ENCODE peak calls at places on chromosome 10, in eight cellular contexts. One of them, this sample, is unnamed.

GRCh38 chr10:70162892-70163201 is 7.5 kb downstream of the SAR1A start:
- DNase-seq in ELR: peak
- DNase-seq in stimulated activated CD4-positive, alpha-beta T cell treated with anti-CD3 and anti-CD28 coated beads, Interleukin-2, amount 100 ng/mL, for 24 hours: peak
- DNase-seq in NCI-H2029: no peak
- DNase-seq in NCI-H187: no peak
- DNase-seq in Caki2: no peak
- DNase-seq in NCI-H1105 treated with DMSO at 0.1 percent for 48 hours: no peak
- DNase-seq in brain microvascular endothelial cell: no peak
- DNase-seq in this sample: no peak

GRCh38 chr10:95841711-95842498 is 65.9 kb upstream of the CC2D2B start:
- DNase-seq in ELR: peak
- DNase-seq in stimulated activated CD4-positive, alpha-beta T cell treated with anti-CD3 and anti-CD28 coated beads, Interleukin-2, amount 100 ng/mL, for 24 hours: peak
- DNase-seq in NCI-H2029: peak
- DNase-seq in NCI-H187: no peak
- DNase-seq in Caki2: peak
- DNase-seq in NCI-H1105 treated with DMSO at 0.1 percent for 48 hours: peak
- DNase-seq in brain microvascular endothelial cell: peak
- DNase-seq in this sample: peak

GRCh38 chr10:118804262-118804773 is 49.5 kb upstream of the CACUL1 start:
- DNase-seq in ELR: no peak
- DNase-seq in stimulated activated CD4-positive, alpha-beta T cell treated with anti-CD3 and anti-CD28 coated beads, Interleukin-2, amount 100 ng/mL, for 24 hours: no peak
- DNase-seq in NCI-H2029: no peak
- DNase-seq in NCI-H187: no peak
- DNase-seq in Caki2: no peak
- DNase-seq in NCI-H1105 treated with DMSO at 0.1 percent for 48 hours: no peak
- DNase-seq in brain microvascular endothelial cell: no peak
- DNase-seq in this sample: no peak

GRCh38 chr10:22619111-22619510 is 95.3 kb downstream of the PIP4K2A start:
- DNase-seq in ELR: no peak
- DNase-seq in stimulated activated CD4-positive, alpha-beta T cell treated with anti-CD3 and anti-CD28 coated beads, Interleukin-2, amount 100 ng/mL, for 24 hours: no peak
- DNase-seq in NCI-H2029: no peak
- DNase-seq in NCI-H187: no peak
- DNase-seq in Caki2: no peak
- DNase-seq in NCI-H1105 treated with DMSO at 0.1 percent for 48 hours: no peak
- DNase-seq in brain microvascular endothelial cell: no peak
- DNase-seq in this sample: no peak

GRCh38 chr10:76308946-76309529 is 877.6 kb downstream of the LRMDA start:
- DNase-seq in ELR: no peak
- DNase-seq in stimulated activated CD4-positive, alpha-beta T cell treated with anti-CD3 and anti-CD28 coated beads, Interleukin-2, amount 100 ng/mL, for 24 hours: no peak
- DNase-seq in NCI-H2029: no peak
- DNase-seq in NCI-H187: no peak
- DNase-seq in Caki2: no peak
- DNase-seq in NCI-H1105 treated with DMSO at 0.1 percent for 48 hours: no peak
- DNase-seq in brain microvascular endothelial cell: no peak
- DNase-seq in this sample: no peak

GRCh38 chr10:75049316-75050285 is 61.9 kb upstream of the SAMD8 start:
- DNase-seq in ELR: no peak
- DNase-seq in stimulated activated CD4-positive, alpha-beta T cell treated with anti-CD3 and anti-CD28 coated beads, Interleukin-2, amount 100 ng/mL, for 24 hours: no peak
- DNase-seq in NCI-H2029: no peak
- DNase-seq in NCI-H187: no peak
- DNase-seq in Caki2: no peak
- DNase-seq in NCI-H1105 treated with DMSO at 0.1 percent for 48 hours: no peak
- DNase-seq in brain microvascular endothelial cell: no peak
- DNase-seq in this sample: no peak

GRCh38 chr10:124875596-124875995 is 66.3 kb upstream of the ZRANB1 start:
- DNase-seq in ELR: peak
- DNase-seq in stimulated activated CD4-positive, alpha-beta T cell treated with anti-CD3 and anti-CD28 coated beads, Interleukin-2, amount 100 ng/mL, for 24 hours: no peak
- DNase-seq in NCI-H2029: no peak
- DNase-seq in NCI-H187: no peak
- DNase-seq in Caki2: peak
- DNase-seq in NCI-H1105 treated with DMSO at 0.1 percent for 48 hours: no peak
- DNase-seq in brain microvascular endothelial cell: peak
- DNase-seq in this sample: no peak

GRCh38 chr10:23981520-23982309 is 227.2 kb upstream of the KIAA1217 start:
- DNase-seq in ELR: peak
- DNase-seq in stimulated activated CD4-positive, alpha-beta T cell treated with anti-CD3 and anti-CD28 coated beads, Interleukin-2, amount 100 ng/mL, for 24 hours: no peak
- DNase-seq in NCI-H2029: no peak
- DNase-seq in NCI-H187: no peak
- DNase-seq in Caki2: no peak
- DNase-seq in NCI-H1105 treated with DMSO at 0.1 percent for 48 hours: no peak
- DNase-seq in brain microvascular endothelial cell: no peak
- DNase-seq in this sample: no peak

GRCh38 chr10:11424456-11425287 is 186.8 kb downstream of the USP6NL start:
- DNase-seq in ELR: peak
- DNase-seq in stimulated activated CD4-positive, alpha-beta T cell treated with anti-CD3 and anti-CD28 coated beads, Interleukin-2, amount 100 ng/mL, for 24 hours: no peak
- DNase-seq in NCI-H2029: no peak
- DNase-seq in NCI-H187: peak
- DNase-seq in Caki2: peak
- DNase-seq in NCI-H1105 treated with DMSO at 0.1 percent for 48 hours: peak
- DNase-seq in brain microvascular endothelial cell: peak
- DNase-seq in this sample: peak

GRCh38 chr10:75982611-75983369 is 551.4 kb downstream of the LRMDA start:
- DNase-seq in ELR: no peak
- DNase-seq in stimulated activated CD4-positive, alpha-beta T cell treated with anti-CD3 and anti-CD28 coated beads, Interleukin-2, amount 100 ng/mL, for 24 hours: no peak
- DNase-seq in NCI-H2029: no peak
- DNase-seq in NCI-H187: no peak
- DNase-seq in Caki2: no peak
- DNase-seq in NCI-H1105 treated with DMSO at 0.1 percent for 48 hours: no peak
- DNase-seq in brain microvascular endothelial cell: no peak
- DNase-seq in this sample: peak

GRCh38 chr10:12635127-12635541 is 285.8 kb downstream of the CAMK1D start:
- DNase-seq in ELR: peak
- DNase-seq in stimulated activated CD4-positive, alpha-beta T cell treated with anti-CD3 and anti-CD28 coated beads, Interleukin-2, amount 100 ng/mL, for 24 hours: peak
- DNase-seq in NCI-H2029: no peak
- DNase-seq in NCI-H187: no peak
- DNase-seq in Caki2: peak
- DNase-seq in NCI-H1105 treated with DMSO at 0.1 percent for 48 hours: no peak
- DNase-seq in brain microvascular endothelial cell: peak
- DNase-seq in this sample: no peak

GRCh38 chr10:89301721-89302445 is at the start of gene IFIT2:
- DNase-seq in ELR: peak
- DNase-seq in stimulated activated CD4-positive, alpha-beta T cell treated with anti-CD3 and anti-CD28 coated beads, Interleukin-2, amount 100 ng/mL, for 24 hours: peak
- DNase-seq in NCI-H2029: peak
- DNase-seq in NCI-H187: no peak
- DNase-seq in Caki2: peak
- DNase-seq in NCI-H1105 treated with DMSO at 0.1 percent for 48 hours: peak
- DNase-seq in brain microvascular endothelial cell: peak
- DNase-seq in this sample: peak

GRCh38 chr10:29925771-29926345 is 133.5 kb downstream of the JCAD start:
- DNase-seq in ELR: no peak
- DNase-seq in stimulated activated CD4-positive, alpha-beta T cell treated with anti-CD3 and anti-CD28 coated beads, Interleukin-2, amount 100 ng/mL, for 24 hours: no peak
- DNase-seq in NCI-H2029: no peak
- DNase-seq in NCI-H187: no peak
- DNase-seq in Caki2: no peak
- DNase-seq in NCI-H1105 treated with DMSO at 0.1 percent for 48 hours: no peak
- DNase-seq in brain microvascular endothelial cell: no peak
- DNase-seq in this sample: no peak

GRCh38 chr10:35464805-35465456 is 128.6 kb downstream of the CCNY start:
- DNase-seq in ELR: no peak
- DNase-seq in stimulated activated CD4-positive, alpha-beta T cell treated with anti-CD3 and anti-CD28 coated beads, Interleukin-2, amount 100 ng/mL, for 24 hours: no peak
- DNase-seq in NCI-H2029: no peak
- DNase-seq in NCI-H187: no peak
- DNase-seq in Caki2: no peak
- DNase-seq in NCI-H1105 treated with DMSO at 0.1 percent for 48 hours: no peak
- DNase-seq in brain microvascular endothelial cell: no peak
- DNase-seq in this sample: no peak

GRCh38 chr10:7625009-7625408 is 41.8 kb downstream of the ITIH5 start:
- DNase-seq in ELR: no peak
- DNase-seq in stimulated activated CD4-positive, alpha-beta T cell treated with anti-CD3 and anti-CD28 coated beads, Interleukin-2, amount 100 ng/mL, for 24 hours: no peak
- DNase-seq in NCI-H2029: no peak
- DNase-seq in NCI-H187: no peak
- DNase-seq in Caki2: no peak
- DNase-seq in NCI-H1105 treated with DMSO at 0.1 percent for 48 hours: no peak
- DNase-seq in brain microvascular endothelial cell: no peak
- DNase-seq in this sample: no peak

GRCh38 chr10:76649723-76650127 is 987.9 kb downstream of the KCNMA1 start:
- DNase-seq in ELR: peak
- DNase-seq in stimulated activated CD4-positive, alpha-beta T cell treated with anti-CD3 and anti-CD28 coated beads, Interleukin-2, amount 100 ng/mL, for 24 hours: no peak
- DNase-seq in NCI-H2029: no peak
- DNase-seq in NCI-H187: no peak
- DNase-seq in Caki2: peak
- DNase-seq in NCI-H1105 treated with DMSO at 0.1 percent for 48 hours: no peak
- DNase-seq in brain microvascular endothelial cell: peak
- DNase-seq in this sample: peak

GRCh38 chr10:112782176-112782907 is 167.7 kb upstream of the TCF7L2 start:
- DNase-seq in ELR: no peak
- DNase-seq in stimulated activated CD4-positive, alpha-beta T cell treated with anti-CD3 and anti-CD28 coated beads, Interleukin-2, amount 100 ng/mL, for 24 hours: no peak
- DNase-seq in NCI-H2029: no peak
- DNase-seq in NCI-H187: no peak
- DNase-seq in Caki2: no peak
- DNase-seq in NCI-H1105 treated with DMSO at 0.1 percent for 48 hours: no peak
- DNase-seq in brain microvascular endothelial cell: no peak
- DNase-seq in this sample: peak

GRCh38 chr10:36476399-36476798 is 649.0 kb upstream of the ANKRD30A start:
- DNase-seq in ELR: no peak
- DNase-seq in stimulated activated CD4-positive, alpha-beta T cell treated with anti-CD3 and anti-CD28 coated beads, Interleukin-2, amount 100 ng/mL, for 24 hours: no peak
- DNase-seq in NCI-H2029: no peak
- DNase-seq in NCI-H187: no peak
- DNase-seq in Caki2: no peak
- DNase-seq in NCI-H1105 treated with DMSO at 0.1 percent for 48 hours: no peak
- DNase-seq in brain microvascular endothelial cell: peak
- DNase-seq in this sample: no peak

GRCh38 chr10:81127931-81128330 is 590.2 kb downstream of the SH2D4B start:
- DNase-seq in ELR: no peak
- DNase-seq in stimulated activated CD4-positive, alpha-beta T cell treated with anti-CD3 and anti-CD28 coated beads, Interleukin-2, amount 100 ng/mL, for 24 hours: no peak
- DNase-seq in NCI-H2029: no peak
- DNase-seq in NCI-H187: no peak
- DNase-seq in Caki2: peak
- DNase-seq in NCI-H1105 treated with DMSO at 0.1 percent for 48 hours: no peak
- DNase-seq in brain microvascular endothelial cell: no peak
- DNase-seq in this sample: no peak

GRCh38 chr10:65430979-65431378 is 1494.9 kb upstream of the LRRTM3 start:
- DNase-seq in ELR: no peak
- DNase-seq in stimulated activated CD4-positive, alpha-beta T cell treated with anti-CD3 and anti-CD28 coated beads, Interleukin-2, amount 100 ng/mL, for 24 hours: no peak
- DNase-seq in NCI-H2029: no peak
- DNase-seq in NCI-H187: no peak
- DNase-seq in Caki2: no peak
- DNase-seq in NCI-H1105 treated with DMSO at 0.1 percent for 48 hours: no peak
- DNase-seq in brain microvascular endothelial cell: no peak
- DNase-seq in this sample: no peak

GRCh38 chr10:522350-522749 is 167.1 kb downstream of the DIP2C start:
- DNase-seq in ELR: no peak
- DNase-seq in stimulated activated CD4-positive, alpha-beta T cell treated with anti-CD3 and anti-CD28 coated beads, Interleukin-2, amount 100 ng/mL, for 24 hours: no peak
- DNase-seq in NCI-H2029: no peak
- DNase-seq in NCI-H187: no peak
- DNase-seq in Caki2: no peak
- DNase-seq in NCI-H1105 treated with DMSO at 0.1 percent for 48 hours: no peak
- DNase-seq in brain microvascular endothelial cell: no peak
- DNase-seq in this sample: no peak

GRCh38 chr10:79399242-79399831 is 46.1 kb downstream of the ZCCHC24 start:
- DNase-seq in ELR: peak
- DNase-seq in stimulated activated CD4-positive, alpha-beta T cell treated with anti-CD3 and anti-CD28 coated beads, Interleukin-2, amount 100 ng/mL, for 24 hours: no peak
- DNase-seq in NCI-H2029: no peak
- DNase-seq in NCI-H187: no peak
- DNase-seq in Caki2: peak
- DNase-seq in NCI-H1105 treated with DMSO at 0.1 percent for 48 hours: no peak
- DNase-seq in brain microvascular endothelial cell: peak
- DNase-seq in this sample: peak

GRCh38 chr10:104291439-104291951 is 22.5 kb downstream of the GSTO2 start:
- DNase-seq in ELR: peak
- DNase-seq in stimulated activated CD4-positive, alpha-beta T cell treated with anti-CD3 and anti-CD28 coated beads, Interleukin-2, amount 100 ng/mL, for 24 hours: peak
- DNase-seq in NCI-H2029: peak
- DNase-seq in NCI-H187: peak
- DNase-seq in Caki2: peak
- DNase-seq in NCI-H1105 treated with DMSO at 0.1 percent for 48 hours: peak
- DNase-seq in brain microvascular endothelial cell: peak
- DNase-seq in this sample: peak

GRCh38 chr10:62614389-62615157 is 189.9 kb upstream of the ADO start:
- DNase-seq in ELR: peak
- DNase-seq in stimulated activated CD4-positive, alpha-beta T cell treated with anti-CD3 and anti-CD28 coated beads, Interleukin-2, amount 100 ng/mL, for 24 hours: peak
- DNase-seq in NCI-H2029: no peak
- DNase-seq in NCI-H187: no peak
- DNase-seq in Caki2: no peak
- DNase-seq in NCI-H1105 treated with DMSO at 0.1 percent for 48 hours: no peak
- DNase-seq in brain microvascular endothelial cell: peak
- DNase-seq in this sample: no peak

GRCh38 chr10:36773652-36774051 is 351.7 kb upstream of the ANKRD30A start:
- DNase-seq in ELR: no peak
- DNase-seq in stimulated activated CD4-positive, alpha-beta T cell treated with anti-CD3 and anti-CD28 coated beads, Interleukin-2, amount 100 ng/mL, for 24 hours: no peak
- DNase-seq in NCI-H2029: no peak
- DNase-seq in NCI-H187: no peak
- DNase-seq in Caki2: no peak
- DNase-seq in NCI-H1105 treated with DMSO at 0.1 percent for 48 hours: no peak
- DNase-seq in brain microvascular endothelial cell: no peak
- DNase-seq in this sample: no peak

GRCh38 chr10:132609211-132609610 is 71.6 kb downstream of the INPP5A start:
- DNase-seq in ELR: no peak
- DNase-seq in stimulated activated CD4-positive, alpha-beta T cell treated with anti-CD3 and anti-CD28 coated beads, Interleukin-2, amount 100 ng/mL, for 24 hours: no peak
- DNase-seq in NCI-H2029: no peak
- DNase-seq in NCI-H187: no peak
- DNase-seq in Caki2: no peak
- DNase-seq in NCI-H1105 treated with DMSO at 0.1 percent for 48 hours: no peak
- DNase-seq in brain microvascular endothelial cell: no peak
- DNase-seq in this sample: no peak

GRCh38 chr10:42969909-42970308 is 107.0 kb upstream of the RET start:
- DNase-seq in ELR: no peak
- DNase-seq in stimulated activated CD4-positive, alpha-beta T cell treated with anti-CD3 and anti-CD28 coated beads, Interleukin-2, amount 100 ng/mL, for 24 hours: peak
- DNase-seq in NCI-H2029: no peak
- DNase-seq in NCI-H187: no peak
- DNase-seq in Caki2: no peak
- DNase-seq in NCI-H1105 treated with DMSO at 0.1 percent for 48 hours: no peak
- DNase-seq in brain microvascular endothelial cell: no peak
- DNase-seq in this sample: no peak

GRCh38 chr10:93854985-93855384 is 38.8 kb upstream of the SLC35G1 start:
- DNase-seq in ELR: no peak
- DNase-seq in stimulated activated CD4-positive, alpha-beta T cell treated with anti-CD3 and anti-CD28 coated beads, Interleukin-2, amount 100 ng/mL, for 24 hours: no peak
- DNase-seq in NCI-H2029: no peak
- DNase-seq in NCI-H187: no peak
- DNase-seq in Caki2: no peak
- DNase-seq in NCI-H1105 treated with DMSO at 0.1 percent for 48 hours: no peak
- DNase-seq in brain microvascular endothelial cell: no peak
- DNase-seq in this sample: no peak

GRCh38 chr10:103394180-103394579 is 2.1 kb downstream of the ATP5MK start:
- DNase-seq in ELR: no peak
- DNase-seq in stimulated activated CD4-positive, alpha-beta T cell treated with anti-CD3 and anti-CD28 coated beads, Interleukin-2, amount 100 ng/mL, for 24 hours: no peak
- DNase-seq in NCI-H2029: no peak
- DNase-seq in NCI-H187: no peak
- DNase-seq in Caki2: peak
- DNase-seq in NCI-H1105 treated with DMSO at 0.1 percent for 48 hours: no peak
- DNase-seq in brain microvascular endothelial cell: no peak
- DNase-seq in this sample: no peak

GRCh38 chr10:35643151-35643975 is 1.3 kb upstream of the FZD8 start:
- DNase-seq in ELR: peak
- DNase-seq in stimulated activated CD4-positive, alpha-beta T cell treated with anti-CD3 and anti-CD28 coated beads, Interleukin-2, amount 100 ng/mL, for 24 hours: no peak
- DNase-seq in NCI-H2029: no peak
- DNase-seq in NCI-H187: no peak
- DNase-seq in Caki2: peak
- DNase-seq in NCI-H1105 treated with DMSO at 0.1 percent for 48 hours: peak
- DNase-seq in brain microvascular endothelial cell: peak
- DNase-seq in this sample: peak

GRCh38 chr10:86287422-86287793 is 79.2 kb downstream of the GRID1 start:
- DNase-seq in ELR: no peak
- DNase-seq in stimulated activated CD4-positive, alpha-beta T cell treated with anti-CD3 and anti-CD28 coated beads, Interleukin-2, amount 100 ng/mL, for 24 hours: no peak
- DNase-seq in NCI-H2029: no peak
- DNase-seq in NCI-H187: no peak
- DNase-seq in Caki2: no peak
- DNase-seq in NCI-H1105 treated with DMSO at 0.1 percent for 48 hours: no peak
- DNase-seq in brain microvascular endothelial cell: no peak
- DNase-seq in this sample: no peak

GRCh38 chr10:14705548-14706234 is 69.0 kb downstream of the FAM107B start:
- DNase-seq in ELR: no peak
- DNase-seq in stimulated activated CD4-positive, alpha-beta T cell treated with anti-CD3 and anti-CD28 coated beads, Interleukin-2, amount 100 ng/mL, for 24 hours: no peak
- DNase-seq in NCI-H2029: no peak
- DNase-seq in NCI-H187: no peak
- DNase-seq in Caki2: no peak
- DNase-seq in NCI-H1105 treated with DMSO at 0.1 percent for 48 hours: no peak
- DNase-seq in brain microvascular endothelial cell: no peak
- DNase-seq in this sample: no peak

GRCh38 chr10:1293147-1293546 is 237.0 kb downstream of the WDR37 start:
- DNase-seq in ELR: no peak
- DNase-seq in stimulated activated CD4-positive, alpha-beta T cell treated with anti-CD3 and anti-CD28 coated beads, Interleukin-2, amount 100 ng/mL, for 24 hours: no peak
- DNase-seq in NCI-H2029: no peak
- DNase-seq in NCI-H187: no peak
- DNase-seq in Caki2: no peak
- DNase-seq in NCI-H1105 treated with DMSO at 0.1 percent for 48 hours: no peak
- DNase-seq in brain microvascular endothelial cell: no peak
- DNase-seq in this sample: no peak

GRCh38 chr10:71647526-71648354 is 71.8 kb downstream of the C10orf105 start:
- DNase-seq in ELR: peak
- DNase-seq in stimulated activated CD4-positive, alpha-beta T cell treated with anti-CD3 and anti-CD28 coated beads, Interleukin-2, amount 100 ng/mL, for 24 hours: no peak
- DNase-seq in NCI-H2029: no peak
- DNase-seq in NCI-H187: no peak
- DNase-seq in Caki2: no peak
- DNase-seq in NCI-H1105 treated with DMSO at 0.1 percent for 48 hours: no peak
- DNase-seq in brain microvascular endothelial cell: no peak
- DNase-seq in this sample: no peak

This sample was measured in stomach.